ENCODE peak calls at places on chromosomes 4 and X, in nine cellular contexts. Z is uterus; W is stimulated activated CD8-positive, alpha-beta memory T cell treated with anti-CD3 and anti-CD28 coated beads, Interleukin-7, amount 100 ng/mL, for 1 hour; V is NAMALWA; L is H9; O is GM03348; A is lung; I is stimulated activated CD4-positive, alpha-beta T cell treated with anti-CD3 and anti-CD28 coated beads, TNF-alpha, amount 100 ng/mL, for 1 hour; Q is GM18507. M is an unnamed sample.

GRCh38 chrX:40792433-40792832 is 57.1 kb upstream of the MED14 start:
- DNase-seq in O (no peak), I (no peak), L (no peak), W (no peak), Q (no peak), A (no peak), Z (no peak), V (no peak), M (no peak)

GRCh38 chrX:128601706-128602105 is 549.5 kb upstream of the ACTRT1 start:
- DNase-seq in V (no peak), Z (no peak), O (no peak), L (no peak), I (no peak), W (no peak), A (no peak), Q (no peak), M (no peak)

GRCh38 chr4:186266699-186267467 is 894 bp downstream of the F11 start:
- DNase-seq in O (peak; percentile 16), L (peak; percentile 66), V (no peak), I (no peak), W (no peak), Q (no peak), Z (no peak), A (peak; percentile 35), M (no peak)

GRCh38 chr4:109113511-109113910 is 188.9 kb downstream of the COL25A1 start:
- DNase-seq in L (no peak), V (no peak), Q (no peak), W (no peak), I (no peak), Z (no peak), O (no peak), A (no peak), M (no peak)

GRCh38 chr4:21716526-21716925 is 232.0 kb downstream of the KCNIP4 start:
- DNase-seq in W (no peak), L (no peak), Q (no peak), I (no peak), V (no peak), O (no peak), Z (no peak), A (no peak), M (no peak)

GRCh38 chrX:136067946-136068345 is 79.4 kb upstream of the FHL1 start:
- DNase-seq in V (no peak), A (no peak), I (no peak), Z (no peak), W (no peak), L (no peak), O (no peak), Q (no peak), M (no peak)

GRCh38 chr4:100657187-100657586 is 139.4 kb upstream of the EMCN start:
- DNase-seq in O (no peak), W (no peak), V (no peak), A (no peak), Q (no peak), I (no peak), Z (no peak), L (no peak), M (no peak)

GRCh38 chr4:40046311-40046980 is 10.2 kb upstream of the N4BP2 start:
- DNase-seq in L (no peak), O (peak; percentile 61), Z (no peak), Q (no peak), W (no peak), V (no peak), A (peak; percentile 52), I (no peak), M (no peak)

GRCh38 chr4:95293014-95293413 is 255.8 kb downstream of the UNC5C start:
- DNase-seq in I (no peak), V (no peak), Q (no peak), W (no peak), A (no peak), O (no peak), L (no peak), Z (no peak), M (no peak)

GRCh38 chrX:12771445-12772069 is 19.7 kb upstream of the PRPS2 start:
- DNase-seq in I (peak; percentile 24), A (peak; percentile 32), O (peak; percentile 44), L (peak; percentile 67), V (peak; percentile 86), Z (no peak), Q (peak; percentile 11), W (peak; percentile 28), M (no peak)

M was measured in NCI-H524.